ENCODE peak calls at places on chromosomes 5 and 9, in six cellular contexts. Z is A549, N is HepG2, S is NB4, R is endothelial cell of umbilical vein, C is GM12878. G is an unnamed sample.

GRCh38 chr9:136995772-136996308 is 528 bp downstream of the CLIC3 start:
- DNase-seq in C (no peak), N (no peak), S (no peak), R (peak; percentile 13), Z (no peak), G (peak; percentile 45)

GRCh38 chr5:90421136-90421535 is 11.6 kb upstream of the CETN3 start:
- DNase-seq in R (peak; percentile 7), N (peak; percentile 31), Z (no peak), S (peak; percentile 8), C (no peak), G (no peak)

GRCh38 chr9:124475158-124475867 is 25.1 kb downstream of the ADGRD2 start:
- DNase-seq in R (no peak), S (peak; percentile 47), C (no peak), Z (no peak), N (no peak), G (no peak)

GRCh38 chr9:109450346-109450745 is 47.8 kb downstream of the PTPN3 start:
- DNase-seq in N (no peak), R (no peak), Z (no peak), C (no peak), S (no peak), G (no peak)

GRCh38 chr5:105688227-105688807 is 1982.4 kb downstream of the EFNA5 start:
- DNase-seq in C (no peak), Z (no peak), R (no peak), S (no peak), N (no peak), G (no peak)

GRCh38 chr5:77696120-77696519 is 57.6 kb upstream of the OTP start:
- DNase-seq in R (no peak), N (no peak), S (no peak), Z (no peak), C (no peak), G (no peak)

GRCh38 chr5:133309981-133310630 is 258.3 kb downstream of the HSPA4 start:
- DNase-seq in R (no peak), S (no peak), Z (no peak), N (no peak), C (no peak), G (no peak)

GRCh38 chr9:137569609-137570203 is 9.0 kb downstream of the DPH7 start:
- DNase-seq in N (no peak), C (no peak), Z (no peak), R (no peak), S (no peak), G (no peak)

GRCh38 chr5:56202483-56202882 is 30.6 kb downstream of the ANKRD55 start:
- DNase-seq in C (no peak), S (no peak), Z (no peak), R (peak; percentile 37), N (peak; percentile 84), G (no peak)

GRCh38 chr9:112762726-112763518 is 12.4 kb downstream of the SNX30 start:
- DNase-seq in Z (no peak), R (no peak), N (no peak), C (no peak), S (no peak), G (no peak)

GRCh38 chr9:87546704-87547103 is 49.0 kb downstream of the DAPK1 start:
- DNase-seq in S (no peak), R (peak; percentile 37), N (peak; percentile 25), C (no peak), Z (no peak), G (no peak)

GRCh38 chr5:160082589-160082988 is 36.7 kb downstream of the PWWP2A start:
- DNase-seq in S (no peak), Z (no peak), C (no peak), R (no peak), N (no peak), G (no peak)

GRCh38 chr9:104779334-104779733 is 15.4 kb downstream of the NIPSNAP3B start:
- DNase-seq in R (no peak), S (no peak), Z (no peak), C (no peak), N (no peak), G (no peak)

GRCh38 chr9:38162332-38162985 is 93.4 kb upstream of the SHB start:
- DNase-seq in C (no peak), N (no peak), R (no peak), S (no peak), Z (no peak), G (no peak)

GRCh38 chr9:20043035-20043434 is 254.2 kb upstream of the SLC24A2 start:
- DNase-seq in C (no peak), Z (no peak), N (no peak), R (no peak), S (no peak), G (no peak)

GRCh38 chr5:31753700-31754461 is 115.0 kb downstream of the PDZD2 start:
- DNase-seq in C (no peak), Z (no peak), R (no peak), S (no peak), N (no peak), G (no peak)

GRCh38 chr5:105882956-105883481 is 1787.7 kb downstream of the EFNA5 start:
- DNase-seq in S (no peak), R (no peak), N (no peak), Z (no peak), C (no peak), G (no peak)

GRCh38 chr5:137696481-137696880 is 39.4 kb downstream of the KLHL3 start:
- DNase-seq in N (no peak), R (peak; percentile 84), S (no peak), Z (no peak), C (no peak), G (no peak)

GRCh38 chr9:4086119-4087088 is 213.5 kb downstream of the GLIS3 start:
- DNase-seq in S (peak; percentile 91), N (peak; percentile 8), C (no peak), Z (peak; percentile 15), R (no peak), G (no peak)

GRCh38 chr9:13485068-13485596 is 205.6 kb upstream of the MPDZ start:
- DNase-seq in C (no peak), R (no peak), S (no peak), N (no peak), Z (no peak), G (no peak)

GRCh38 chr9:135516132-135516860 is 4.9 kb upstream of the LCN1 start:
- DNase-seq in Z (no peak), C (no peak), R (peak; percentile 54), N (no peak), S (no peak), G (no peak)

GRCh38 chr5:21931076-21931475 is 922.1 kb downstream of the CDH12 start:
- DNase-seq in S (no peak), Z (no peak), R (no peak), N (no peak), C (no peak), G (no peak)

GRCh38 chr9:126516936-126517750 is 96.6 kb upstream of the LMX1B start:
- DNase-seq in N (peak; percentile 87), Z (peak; percentile 61), S (peak; percentile 87), C (no peak), R (peak; percentile 53), G (no peak)

GRCh38 chr9:70405808-70406445 is 8.5 kb downstream of the KLF9 start:
- DNase-seq in N (no peak), C (no peak), R (no peak), Z (no peak), S (no peak), G (no peak)

GRCh38 chr9:70408393-70409040 is 5.9 kb downstream of the KLF9 start:
- DNase-seq in C (no peak), Z (no peak), S (no peak), N (no peak), R (no peak), G (no peak)

GRCh38 chr9:70409280-70409679 is 5.2 kb downstream of the KLF9 start:
- DNase-seq in S (no peak), C (no peak), Z (no peak), R (no peak), N (no peak), G (no peak)

GRCh38 chr9:70406446-70406862 is 8.0 kb downstream of the KLF9 start:
- DNase-seq in S (peak; percentile 64), Z (no peak), N (no peak), C (no peak), R (no peak), G (no peak)

GRCh38 chr9:70407081-70407503 is 7.4 kb downstream of the KLF9 start:
- DNase-seq in C (no peak), N (no peak), R (peak; percentile 88), S (no peak), Z (no peak), G (no peak)
- TF ChIP-seq MYC in C (no peak), N (no peak), R (no peak), S (no peak), Z (no peak), G (no peak)

GRCh38 chr5:158175664-158176507 is 316.9 kb upstream of the CLINT1 start:
- DNase-seq in C (no peak), S (no peak), R (peak; percentile 43), Z (no peak), N (no peak), G (no peak)
- TF ChIP-seq MYC in C (no peak), S (no peak), R (no peak), Z (no peak), N (no peak), G (no peak)

GRCh38 chr9:119091074-119091473 is 278.2 kb downstream of the BRINP1 start:
- DNase-seq in N (no peak), R (no peak), S (no peak), C (no peak), Z (no peak), G (no peak)
- TF ChIP-seq MYC in N (no peak), R (no peak), S (no peak), C (no peak), Z (no peak), G (no peak)

DNA sequence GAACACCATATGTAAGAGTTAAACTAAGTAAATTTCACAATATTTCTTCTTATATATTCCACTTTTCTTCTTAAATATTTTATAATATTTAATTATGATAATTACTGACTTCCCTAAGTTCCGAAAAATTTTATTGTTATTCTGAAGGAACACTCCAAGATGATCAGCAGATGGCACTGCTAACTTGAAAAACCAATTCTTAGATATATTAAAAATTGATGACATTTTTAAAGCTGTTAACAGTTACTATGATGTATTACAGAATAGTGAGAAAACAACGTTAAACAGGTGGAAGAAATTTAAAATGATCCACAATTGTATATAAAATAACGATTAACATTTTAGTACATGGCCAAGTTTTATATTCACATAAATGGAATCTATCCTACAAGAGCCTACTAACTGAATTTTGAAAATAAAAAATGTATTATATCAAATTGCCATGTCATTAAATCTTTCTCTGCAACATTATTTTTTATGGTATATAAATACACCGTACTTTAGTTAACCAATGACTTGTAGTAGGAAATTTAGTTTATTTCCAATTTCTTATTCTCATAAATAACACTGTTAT is 30.1 kb upstream of the MUSK start:
- DNase-seq in N (no peak), R (peak; percentile 50), Z (no peak), C (no peak), S (peak; percentile 7), G (no peak)
- TF ChIP-seq MYC in N (no peak), R (no peak), Z (no peak), C (no peak), S (no peak), G (no peak)

GRCh38 chr9:2158111-2158610 is 143.0 kb downstream of the SMARCA2 start:
- DNase-seq in Z (peak; percentile 48), N (no peak), S (peak; percentile 86), C (peak; percentile 39), R (peak; percentile 88), G (no peak)
- TF ChIP-seq MYC in Z (no peak), N (no peak), S (no peak), C (no peak), R (no peak), G (no peak)

GRCh38 chr9:73539881-73540280 is 388.2 kb downstream of the ANXA1 start:
- DNase-seq in N (no peak), S (no peak), R (no peak), Z (no peak), C (no peak), G (no peak)
- TF ChIP-seq MYC in N (no peak), S (no peak), R (no peak), Z (no peak), C (no peak), G (no peak)

GRCh38 chr5:103260951-103261350 is 2.4 kb downstream of the MACIR start:
- DNase-seq in R (no peak), N (no peak), Z (no peak), S (no peak), C (peak; percentile 53), G (no peak)
- TF ChIP-seq MYC in R (no peak), N (no peak), Z (no peak), S (no peak), C (no peak), G (no peak)

G was measured in K562.